ENCODE peak calls at places on chromosomes 2 and 18, in eight cellular contexts. H is MM.1S; O is HEK293T; Q is stimulated activated CD8-positive, alpha-beta memory T cell treated with anti-CD3 and anti-CD28 coated beads, Interleukin-15, amount 100 ng/mL, for 24 hours; B is T-helper 17 cell; P is C1 segment of cervical spinal cord; Y is suprapubic skin; J is sciatic nerve. A is an unnamed sample.

GRCh38 chr2:10135296-10136089 is 13.0 kb downstream of the RRM2 start:
- DNase-seq in H (no peak), O (peak), Q (no peak), B (no peak), P (no peak), Y (no peak), J (no peak), A (no peak)

GRCh38 chr2:112185131-112185530 is 46.9 kb downstream of the FBLN7 start:
- DNase-seq in H (no peak), O (no peak), Q (no peak), B (no peak), P (no peak), Y (no peak), J (peak), A (no peak)

GRCh38 chr2:230931556-230932231 is 6.7 kb upstream of the GPR55 start:
- DNase-seq in H (no peak), O (no peak), Q (no peak), B (no peak), P (no peak), Y (peak), J (peak), A (no peak)

GRCh38 chr2:159793265-159793664 is 4.7 kb downstream of the CD302 start:
- DNase-seq in H (no peak), O (no peak), Q (no peak), B (no peak), P (no peak), Y (no peak), J (no peak), A (no peak)

GRCh38 chr18:52903858-52904257 is 563.9 kb downstream of the DCC start:
- DNase-seq in H (peak), O (peak), Q (no peak), B (no peak), P (no peak), Y (no peak), J (no peak), A (peak)

GRCh38 chr18:23690505-23691068 is 1.3 kb downstream of the LAMA3 start:
- DNase-seq in H (no peak), O (no peak), Q (no peak), B (no peak), P (no peak), Y (no peak), J (no peak), A (no peak)

GRCh38 chr18:78090584-78090983 is 840.9 kb downstream of the GALR1 start:
- DNase-seq in H (no peak), O (no peak), Q (no peak), B (no peak), P (no peak), Y (no peak), J (no peak), A (no peak)

GRCh38 chr2:156021326-156022040 is 311.0 kb downstream of the NR4A2 start:
- DNase-seq in H (no peak), O (no peak), Q (no peak), B (no peak), P (no peak), Y (no peak), J (no peak), A (no peak)

GRCh38 chr18:43061816-43062215 is 53.7 kb downstream of the RIT2 start:
- DNase-seq in H (no peak), O (no peak), Q (no peak), B (no peak), P (no peak), Y (no peak), J (no peak), A (no peak)

GRCh38 chr2:191351298-191351697 is 106.1 kb downstream of the MYO1B start:
- DNase-seq in H (no peak), O (no peak), Q (no peak), B (no peak), P (no peak), Y (no peak), J (no peak), A (no peak)

GRCh38 chr2:212249451-212249850 is 289.2 kb downstream of the ERBB4 start:
- DNase-seq in H (peak), O (no peak), Q (no peak), B (no peak), P (no peak), Y (no peak), J (no peak), A (no peak)

GRCh38 chr2:18552351-18553077 is 7.9 kb downstream of the RDH14 start:
- DNase-seq in H (no peak), O (no peak), Q (no peak), B (no peak), P (no peak), Y (no peak), J (no peak), A (no peak)

GRCh38 chr2:59425292-59425691 is 1128.2 kb downstream of the BCL11A start:
- DNase-seq in H (no peak), O (no peak), Q (no peak), B (no peak), P (no peak), Y (no peak), J (no peak), A (no peak)

GRCh38 chr2:34729845-34730244 is 1130.7 kb upstream of the FAM98A start:
- DNase-seq in H (no peak), O (no peak), Q (no peak), B (no peak), P (no peak), Y (no peak), J (no peak), A (no peak)

GRCh38 chr2:112152476-112153178 is 14.4 kb downstream of the FBLN7 start:
- DNase-seq in H (no peak), O (no peak), Q (no peak), B (no peak), P (no peak), Y (no peak), J (peak), A (no peak)

GRCh38 chr2:168397629-168398028 is 58.4 kb upstream of the CERS6 start:
- DNase-seq in H (no peak), O (no peak), Q (no peak), B (no peak), P (no peak), Y (no peak), J (no peak), A (no peak)

GRCh38 chr18:28974504-28974903 is 797.6 kb upstream of the CDH2 start:
- DNase-seq in H (no peak), O (no peak), Q (no peak), B (no peak), P (no peak), Y (no peak), J (no peak), A (no peak)

GRCh38 chr2:111618953-111619902 is 264.8 kb downstream of the ANAPC1 start:
- DNase-seq in H (no peak), O (no peak), Q (no peak), B (no peak), P (no peak), Y (no peak), J (no peak), A (no peak)

GRCh38 chr2:20622731-20623130 is 28.2 kb downstream of the HS1BP3 start:
- DNase-seq in H (no peak), O (no peak), Q (no peak), B (no peak), P (no peak), Y (peak), J (peak), A (no peak)

GRCh38 chr2:238921259-238921658 is 73.4 kb downstream of the TWIST2 start:
- DNase-seq in H (no peak), O (no peak), Q (no peak), B (no peak), P (no peak), Y (peak), J (peak), A (no peak)

GRCh38 chr2:85468704-85469349 is 50.3 kb downstream of the SH2D6 start:
- DNase-seq in H (no peak), O (no peak), Q (no peak), B (no peak), P (no peak), Y (no peak), J (no peak), A (no peak)

GRCh38 chr2:145379934-145380333 is 860.0 kb upstream of the ZEB2 start:
- DNase-seq in H (no peak), O (no peak), Q (no peak), B (no peak), P (no peak), Y (no peak), J (no peak), A (no peak)

GRCh38 chr18:12907258-12907925 is 23.4 kb upstream of the PTPN2 start:
- DNase-seq in H (no peak), O (no peak), Q (no peak), B (no peak), P (no peak), Y (no peak), J (no peak), A (no peak)

GRCh38 chr2:237091779-237092436 is 6.2 kb downstream of the COPS8 start:
- DNase-seq in H (no peak), O (no peak), Q (no peak), B (no peak), P (no peak), Y (no peak), J (no peak), A (no peak)

GRCh38 chr2:206127656-206128055 is 31.6 kb downstream of the NDUFS1 start:
- DNase-seq in H (no peak), O (peak), Q (no peak), B (no peak), P (no peak), Y (no peak), J (no peak), A (no peak)

GRCh38 chr2:105873721-105874120 is 129.0 kb downstream of the NCK2 start:
- DNase-seq in H (no peak), O (no peak), Q (peak), B (peak), P (no peak), Y (no peak), J (no peak), A (peak)

GRCh38 chr2:8954990-8955389 is 48.5 kb downstream of the MBOAT2 start:
- DNase-seq in H (no peak), O (no peak), Q (no peak), B (no peak), P (no peak), Y (no peak), J (no peak), A (no peak)